ENCODE peak calls at places on chromosome 1, in eight cellular contexts. B, C, X, E, V, O, P and K are unnamed samples.

GRCh38 chr1:25694167-25694566 is 77.6 kb downstream of the MAN1C1 start:
- DNase-seq in E (no peak), C (no peak), P (peak), O (no peak), X (no peak), B (no peak), V (peak), K (no peak)

GRCh38 chr1:243266231-243266630 is 10.4 kb downstream of the SDCCAG8 start:
- DNase-seq in X (no peak), B (no peak), O (no peak), E (no peak), V (no peak), P (no peak), C (no peak), K (no peak)

GRCh38 chr1:48876221-48876785 is 99.6 kb upstream of the BEND5 start:
- DNase-seq in V (no peak), E (no peak), C (no peak), O (no peak), B (no peak), P (peak), X (no peak), K (no peak)

GRCh38 chr1:208238710-208239517 is 5.3 kb downstream of the PLXNA2 start:
- DNase-seq in E (peak), P (peak), X (no peak), B (peak), V (no peak), C (peak), O (no peak), K (peak)

GRCh38 chr1:248783367-248783766 is 27.8 kb upstream of the LYPD8 start:
- DNase-seq in P (no peak), C (no peak), O (no peak), X (no peak), E (no peak), V (no peak), B (no peak), K (no peak)

GRCh38 chr1:181129771-181130606 is 41.5 kb downstream of the IER5 start:
- DNase-seq in P (no peak), E (no peak), V (no peak), C (peak), O (no peak), B (no peak), X (no peak), K (peak)

GRCh38 chr1:20405893-20406604 is 80.0 kb downstream of the CAMK2N1 start:
- DNase-seq in V (no peak), P (peak), X (no peak), O (no peak), B (peak), C (no peak), E (no peak), K (no peak)

GRCh38 chr1:117231748-117232373 is 21.1 kb upstream of the VTCN1 start:
- DNase-seq in B (no peak), C (no peak), V (no peak), E (no peak), O (no peak), X (no peak), P (no peak), K (no peak)

GRCh38 chr1:212463565-212464270 is 31.0 kb downstream of the NENF start:
- DNase-seq in X (no peak), P (no peak), V (no peak), E (no peak), O (no peak), C (no peak), B (no peak), K (no peak)

GRCh38 chr1:216908116-216908515 is 184.9 kb upstream of the ESRRG start:
- DNase-seq in X (no peak), P (no peak), O (no peak), B (no peak), C (no peak), V (no peak), E (no peak), K (no peak)

GRCh38 chr1:49297783-49298182 is 521.1 kb upstream of the BEND5 start:
- DNase-seq in C (no peak), X (no peak), O (no peak), E (no peak), V (no peak), B (no peak), P (no peak), K (no peak)

GRCh38 chr1:23194119-23194984 is 22.9 kb downstream of the HTR1D start:
- DNase-seq in B (no peak), C (no peak), E (peak), X (no peak), P (peak), O (peak), V (no peak), K (no peak)

GRCh38 chr1:150615346-150616201 is 13.8 kb downstream of the ENSA start:
- DNase-seq in E (no peak), X (no peak), C (no peak), B (no peak), O (no peak), V (peak), P (no peak), K (no peak)

DNA sequence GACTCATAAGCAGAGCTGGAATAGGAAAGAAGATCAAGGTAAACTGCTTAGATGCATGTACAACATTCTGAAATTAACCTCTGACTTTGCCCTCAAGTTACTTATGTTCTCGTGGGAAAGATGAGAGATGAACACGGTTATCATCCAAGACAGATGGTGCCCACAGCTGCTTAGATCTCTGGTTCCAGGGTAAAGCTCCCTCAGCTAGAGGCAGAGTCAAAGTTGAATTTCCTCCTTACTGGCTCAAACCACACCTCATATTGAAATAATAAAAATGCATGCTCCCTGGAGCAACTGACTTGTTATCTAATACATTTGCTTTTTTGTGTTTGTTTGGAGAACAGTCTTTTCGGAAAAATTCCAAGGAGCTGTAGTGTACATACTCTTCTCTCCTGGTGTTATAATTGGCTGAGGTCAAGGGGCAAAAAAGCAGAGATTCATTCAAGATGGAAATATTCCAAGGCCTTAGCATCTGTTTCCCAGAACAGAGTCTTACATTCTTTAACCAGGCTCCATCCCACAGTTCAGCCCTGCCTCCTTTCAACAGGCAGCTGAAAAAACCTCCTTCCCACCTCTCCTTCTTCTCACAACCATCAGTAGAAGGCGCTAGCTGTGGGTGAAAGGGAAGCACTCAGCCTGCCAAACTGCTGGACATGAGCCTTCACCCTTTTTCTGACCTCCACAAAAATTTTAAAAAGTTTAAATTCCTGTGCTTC is 43.6 kb upstream of the FMO2 start:
- DNase-seq in X (no peak), C (no peak), V (peak), E (no peak), O (no peak), P (peak), B (no peak), K (no peak)
- TF ChIP-seq CTCF in X (no peak), C (no peak), V (no peak), E (no peak), O (no peak), P (peak), B (no peak), K (no peak)

DNA sequence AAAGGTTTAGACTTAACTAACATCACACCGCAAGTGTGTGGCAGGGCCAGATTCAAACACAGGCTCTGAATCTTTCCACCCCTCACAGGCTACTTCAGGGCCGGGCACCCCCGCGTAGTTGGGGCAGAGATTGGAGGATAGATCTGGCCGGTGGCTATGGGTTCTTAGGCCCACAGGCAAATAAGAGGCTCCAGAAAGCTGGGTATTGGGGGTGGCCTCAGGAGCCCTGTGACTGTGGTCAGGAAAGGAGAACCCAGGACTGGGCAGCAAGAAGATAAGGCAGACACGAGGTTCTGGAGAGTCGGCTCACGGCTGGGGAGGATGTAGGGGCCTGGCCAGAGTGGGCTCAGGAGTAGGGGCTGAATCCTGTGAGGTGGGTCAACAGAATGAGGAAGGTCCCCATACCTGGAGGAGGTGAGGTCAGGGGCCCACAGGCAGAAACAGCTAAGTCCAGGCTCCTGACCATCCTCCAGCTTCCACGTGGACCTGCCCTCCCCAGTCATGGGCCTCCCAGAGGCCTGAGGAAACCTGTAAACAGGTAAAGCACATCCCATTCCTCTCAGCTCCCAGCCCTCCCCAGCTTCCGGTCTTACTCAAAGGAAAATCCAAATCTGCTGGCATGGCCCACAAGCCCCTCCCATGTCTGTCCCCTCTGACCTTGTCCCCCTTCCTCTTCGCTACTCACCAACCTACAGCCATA is 306.2 kb downstream of the MATN1 start:
- DNase-seq in O (no peak), B (peak), C (peak), P (no peak), V (no peak), X (no peak), E (no peak), K (no peak)
- TF ChIP-seq CTCF in O (no peak), B (no peak), C (no peak), P (no peak), V (no peak), X (no peak), E (no peak), K (no peak)

DNA sequence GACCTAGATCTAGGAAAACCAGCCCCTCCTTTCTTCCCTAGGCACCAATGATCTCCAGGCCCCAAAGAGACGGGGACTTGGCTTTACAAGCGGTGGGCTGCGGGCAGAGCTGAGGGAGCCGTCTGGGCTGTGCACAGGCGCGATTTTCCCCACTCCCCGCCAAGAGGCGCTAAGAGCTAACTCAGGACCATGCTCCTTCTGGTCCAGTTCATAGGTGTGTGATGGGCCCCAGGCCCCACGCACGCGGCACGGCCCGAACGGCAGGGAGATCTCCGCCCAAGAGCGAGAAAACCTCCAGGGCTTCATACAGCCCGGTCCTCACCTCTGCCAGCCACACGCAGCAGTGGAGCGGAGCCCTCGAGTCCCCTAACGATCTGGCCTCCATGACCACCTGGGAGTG is 7.5 kb upstream of the GPR153 start:
- DNase-seq in O (no peak), V (no peak), X (no peak), C (no peak), E (no peak), B (no peak), P (no peak), K (no peak)
- TF ChIP-seq CTCF in O (peak), V (no peak), X (no peak), C (no peak), E (no peak), B (no peak), P (no peak), K (no peak)

GRCh38 chr1:85705940-85706339 is 2.3 kb downstream of the ZNHIT6 start:
- DNase-seq in E (no peak), P (no peak), O (no peak), C (no peak), B (no peak), X (no peak), V (no peak), K (no peak)

GRCh38 chr1:85707267-85707989 is 805 bp downstream of the ZNHIT6 start:
- DNase-seq in O (no peak), B (no peak), E (no peak), V (no peak), P (no peak), X (no peak), C (no peak), K (no peak)

GRCh38 chr1:85708826-85709222 is 591 bp upstream of the ZNHIT6 start:
- DNase-seq in C (no peak), B (no peak), O (no peak), P (no peak), X (no peak), V (no peak), E (peak), K (no peak)

GRCh38 chr1:85707990-85708825 is at the start of gene ZNHIT6:
- DNase-seq in X (peak), O (peak), E (peak), C (peak), V (peak), P (peak), B (peak), K (peak)
- TF ChIP-seq CTCF in X (peak), O (peak), E (no peak), C (no peak), V (peak), P (peak), B (no peak), K (no peak)

GRCh38 chr1:164662462-164662861 is 103.5 kb downstream of the PBX1 start:
- DNase-seq in X (no peak), P (no peak), O (no peak), C (no peak), E (no peak), V (no peak), B (no peak), K (no peak)
- TF ChIP-seq CTCF in X (peak), P (no peak), O (no peak), C (no peak), E (no peak), V (no peak), B (no peak), K (no peak)

GRCh38 chr1:182720465-182720864 is 36.1 kb upstream of the RGS8 start:
- DNase-seq in X (no peak), O (no peak), B (no peak), E (no peak), P (peak), V (no peak), C (no peak), K (no peak)
- TF ChIP-seq CTCF in X (peak), O (peak), B (no peak), E (no peak), P (peak), V (no peak), C (no peak), K (no peak)

DNA sequence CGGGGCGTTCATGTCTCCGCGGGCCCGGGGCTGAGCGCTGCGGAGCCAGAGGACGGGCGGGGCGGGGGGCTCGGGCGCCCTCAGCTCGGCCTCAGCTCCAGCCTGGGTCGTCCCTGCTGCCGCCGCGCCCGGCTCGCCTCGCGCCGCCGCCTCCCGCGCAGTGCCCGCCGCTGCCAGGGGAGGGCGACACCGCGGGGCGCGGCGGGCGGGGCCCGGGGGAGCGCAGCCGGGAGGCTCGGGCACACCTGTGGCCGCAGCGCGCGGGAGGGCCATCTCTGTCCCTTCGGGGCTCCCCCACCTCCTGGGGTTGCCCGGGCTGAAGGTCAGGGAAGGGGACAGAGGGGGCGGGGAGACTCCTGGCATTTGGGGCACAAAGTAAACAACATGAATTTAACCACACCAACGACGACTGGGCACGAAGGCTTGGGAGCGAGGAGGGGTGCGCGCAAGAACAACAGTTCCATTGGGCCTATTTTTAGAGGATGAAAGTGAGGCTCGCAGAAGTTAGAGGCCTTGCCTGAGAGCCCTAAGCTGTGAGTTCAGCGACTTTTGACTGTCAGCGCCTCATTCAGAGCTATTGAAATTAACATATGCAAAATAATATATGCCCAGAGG is at the start of gene FAM131C:
- DNase-seq in X (peak), V (no peak), C (peak), P (no peak), B (no peak), O (no peak), E (peak), K (peak)
- TF ChIP-seq CTCF in X (peak), V (peak), C (peak), P (no peak), B (no peak), O (no peak), E (peak), K (peak)